ENCODE peak calls at places on chromosomes 2 and 18, in four cellular contexts. T is AG08396, U is GM12865, Q is T-helper 9 cell. I is an unnamed sample.

GRCh38 chr2:134181219-134181618 is 72.7 kb upstream of the MGAT5 start:
- DNase-seq in T (no peak), Q (peak; percentile 35), U (peak; percentile 33), I (no peak)

GRCh38 chr18:28143725-28144124 is 33.2 kb downstream of the CDH2 start:
- DNase-seq in T (no peak), Q (no peak), U (no peak), I (no peak)

GRCh38 chr18:3294435-3295080 is 32.6 kb downstream of the MYL12B start:
- DNase-seq in T (no peak), Q (no peak), U (no peak), I (no peak)

GRCh38 chr18:24333116-24333515 is 64.5 kb downstream of the OSBPL1A start:
- DNase-seq in T (no peak), U (no peak), Q (no peak), I (no peak)

GRCh38 chr2:119468154-119468955 is 36.7 kb downstream of the TMEM37 start:
- DNase-seq in T (peak; percentile 31), U (peak; percentile 16), Q (no peak), I (no peak)

GRCh38 chr2:134593500-134593899 is 125.3 kb downstream of the TMEM163 start:
- DNase-seq in T (no peak), Q (no peak), U (no peak), I (no peak)

GRCh38 chr2:208489687-208490086 is 83.1 kb downstream of the PTH2R start:
- DNase-seq in T (no peak), U (no peak), Q (no peak), I (peak; percentile 59)

GRCh38 chr18:78683191-78684010 is 296.2 kb upstream of the SALL3 start:
- DNase-seq in U (no peak), T (no peak), Q (no peak), I (no peak)

GRCh38 chr2:45964226-45964841 is 312.9 kb downstream of the PRKCE start:
- DNase-seq in Q (no peak), T (peak; percentile 65), U (no peak), I (no peak)

GRCh38 chr18:53753616-53754015 is 470.9 kb downstream of the MBD2 start:
- DNase-seq in Q (no peak), U (no peak), T (no peak), I (no peak)

GRCh38 chr2:97868986-97869721 is 126.6 kb downstream of the TMEM131 start:
- DNase-seq in T (peak; percentile 73), U (no peak), Q (no peak), I (no peak)

GRCh38 chr2:37740330-37740729 is 68.9 kb upstream of the CDC42EP3 start:
- DNase-seq in U (no peak), T (no peak), Q (no peak), I (no peak)

GRCh38 chr2:40434638-40435296 is 17.1 kb downstream of the SLC8A1 start:
- DNase-seq in T (peak; percentile 70), U (no peak), Q (no peak), I (no peak)

GRCh38 chr2:240566203-240567136 is 1.8 kb upstream of the RNPEPL1 start:
- DNase-seq in Q (peak; percentile 91), U (peak; percentile 96), T (peak; percentile 91), I (peak; percentile 91)

GRCh38 chr18:39326772-39327171 is 1761.2 kb upstream of the CELF4 start:
- DNase-seq in U (no peak), T (no peak), Q (no peak), I (no peak)

GRCh38 chr18:36380173-36380827 is 82.8 kb downstream of the FHOD3 start:
- DNase-seq in U (no peak), Q (no peak), T (no peak), I (no peak)